ENCODE peak calls at places on chromosomes 13 and 19, in ten cellular contexts. O is adrenal gland, A is GM20000, R is GM04503, S is progenitor cell of endocrine pancreas, M is fibroblast of gingiva, L is mammary epithelial cell, J is ecto neural progenitor cell, U is NCI-H1417 treated with DMSO at 0.1 percent for 48 hours, D is fibroblast of lung. T is an unnamed sample.

GRCh38 chr13:36530861-36531590 is 98.7 kb downstream of the CCNA1 start:
- DNase-seq in O (no peak), A (no peak), R (no peak), S (no peak), M (no peak), L (no peak), J (no peak), U (no peak), D (no peak), T (no peak)

GRCh38 chr19:41988947-41989346 is 5.1 kb downstream of the ATP1A3 start:
- DNase-seq in O (no peak), A (no peak), R (no peak), S (no peak), M (no peak), L (no peak), J (no peak), U (no peak), D (no peak), T (no peak)

GRCh38 chr19:45498411-45499195 is at the start of gene PPM1N:
- DNase-seq in O (no peak), A (peak; percentile 72), R (no peak), S (no peak), M (peak; percentile 4), L (no peak), J (peak; percentile 72), U (no peak), D (no peak), T (no peak)

GRCh38 chr13:109427148-109427547 is 359.2 kb downstream of the IRS2 start:
- DNase-seq in O (no peak), A (no peak), R (no peak), S (no peak), M (peak; percentile 14), L (peak; percentile 19), J (no peak), U (no peak), D (no peak), T (no peak)

GRCh38 chr13:20394506-20394905 is 131.2 kb downstream of the CRYL1 start:
- DNase-seq in O (peak; percentile 15), A (peak; percentile 19), R (no peak), S (no peak), M (no peak), L (no peak), J (no peak), U (no peak), D (no peak), T (no peak)

GRCh38 chr19:28242317-28242927 is 970.5 kb downstream of the UQCRFS1 start:
- DNase-seq in O (no peak), A (peak; percentile 50), R (no peak), S (no peak), M (peak; percentile 25), L (peak; percentile 2), J (no peak), U (no peak), D (peak; percentile 1), T (no peak)

GRCh38 chr19:48966541-48967345 is 1.6 kb downstream of the FTL start:
- DNase-seq in O (no peak), A (no peak), R (no peak), S (no peak), M (peak; percentile 51), L (no peak), J (no peak), U (no peak), D (no peak), T (no peak)

GRCh38 chr19:51398096-51398704 is 7.8 kb upstream of the C19orf84 start:
- DNase-seq in O (no peak), A (no peak), R (no peak), S (no peak), M (peak; percentile 27), L (no peak), J (no peak), U (no peak), D (peak; percentile 29), T (no peak)

GRCh38 chr19:16860118-16860517 is 28.7 kb upstream of the F2RL3 start:
- DNase-seq in O (no peak), A (no peak), R (peak; percentile 30), S (no peak), M (peak; percentile 83), L (no peak), J (no peak), U (no peak), D (no peak), T (no peak)

GRCh38 chr13:101341464-101341863 is 74.8 kb downstream of the NALCN start:
- DNase-seq in O (no peak), A (no peak), R (no peak), S (no peak), M (no peak), L (no peak), J (no peak), U (no peak), D (no peak), T (no peak)

GRCh38 chr13:110523838-110524237 is 37.7 kb downstream of the RAB20 start:
- DNase-seq in O (no peak), A (no peak), R (no peak), S (no peak), M (no peak), L (no peak), J (no peak), U (no peak), D (no peak), T (no peak)

GRCh38 chr13:97367016-97367415 is 67.0 kb upstream of the RAP2A start:
- DNase-seq in O (no peak), A (no peak), R (no peak), S (no peak), M (peak; percentile 47), L (no peak), J (no peak), U (no peak), D (peak; percentile 79), T (no peak)

GRCh38 chr19:2034729-2035589 is 16.1 kb downstream of the MKNK2 start:
- DNase-seq in O (peak; percentile 80), A (peak; percentile 81), R (no peak), S (no peak), M (no peak), L (no peak), J (peak; percentile 82), U (no peak), D (peak; percentile 56), T (no peak)

GRCh38 chr19:35307990-35308389 is 16.0 kb downstream of the MAG start:
- DNase-seq in O (no peak), A (no peak), R (no peak), S (no peak), M (no peak), L (no peak), J (no peak), U (no peak), D (no peak), T (no peak)

GRCh38 chr13:62875118-62875640 is 1459.5 kb upstream of the PCDH20 start:
- DNase-seq in O (no peak), A (no peak), R (no peak), S (no peak), M (peak; percentile 11), L (no peak), J (no peak), U (no peak), D (no peak), T (no peak)

GRCh38 chr19:50629194-50629593 is 10.5 kb downstream of the SYT3 start:
- DNase-seq in O (no peak), A (no peak), R (no peak), S (no peak), M (no peak), L (no peak), J (no peak), U (no peak), D (no peak), T (no peak)

GRCh38 chr13:93875527-93875926 is 604.0 kb downstream of the DCT start:
- DNase-seq in O (no peak), A (no peak), R (no peak), S (no peak), M (peak; percentile 22), L (peak; percentile 19), J (no peak), U (no peak), D (peak; percentile 62), T (no peak)

GRCh38 chr19:50932018-50932689 is 20.7 kb downstream of the KLK5 start:
- DNase-seq in O (no peak), A (no peak), R (no peak), S (no peak), M (no peak), L (peak; percentile 99), J (no peak), U (no peak), D (no peak), T (no peak)